ENCODE peak calls at places on chromosomes 11 and 22, in four cellular contexts. One of them, this sample, is unnamed.

GRCh38 chr11:19253149-19253540 is 12.4 kb upstream of the E2F8 start:
- DNase-seq in SK-N-SH: no peak
- DNase-seq in PC-3: no peak
- DNase-seq in hepatocyte: no peak
- DNase-seq in this sample: peak; percentile 83

GRCh38 chr11:117597083-117597482 is 199.9 kb downstream of the DSCAML1 start:
- DNase-seq in SK-N-SH: no peak
- DNase-seq in PC-3: peak; percentile 56
- DNase-seq in hepatocyte: peak; percentile 78
- DNase-seq in this sample: peak; percentile 21

GRCh38 chr11:112797072-112797471 is 164.1 kb upstream of the NCAM1 start:
- DNase-seq in SK-N-SH: peak; percentile 46
- DNase-seq in PC-3: no peak
- DNase-seq in hepatocyte: peak; percentile 27
- DNase-seq in this sample: no peak

GRCh38 chr11:119671561-119672015 is 57.4 kb downstream of the NECTIN1 start:
- DNase-seq in SK-N-SH: peak; percentile 83
- DNase-seq in PC-3: no peak
- DNase-seq in hepatocyte: no peak
- DNase-seq in this sample: peak; percentile 94

GRCh38 chr11:65316979-65317786 is 2.5 kb downstream of the CDC42EP2 start:
- DNase-seq in SK-N-SH: no peak
- DNase-seq in PC-3: peak; percentile 98
- DNase-seq in hepatocyte: peak; percentile 71
- DNase-seq in this sample: peak; percentile 54

GRCh38 chr11:28144808-28145207 is 36.6 kb downstream of the METTL15 start:
- DNase-seq in SK-N-SH: no peak
- DNase-seq in PC-3: peak; percentile 23
- DNase-seq in hepatocyte: no peak
- DNase-seq in this sample: no peak

GRCh38 chr11:45872513-45873356 is 12.7 kb upstream of the MAPK8IP1 start:
- DNase-seq in SK-N-SH: peak; percentile 88
- DNase-seq in PC-3: peak; percentile 59
- DNase-seq in hepatocyte: peak; percentile 81
- DNase-seq in this sample: peak; percentile 79

GRCh38 chr22:22155607-22156006 is 89.0 kb upstream of the VPREB1 start:
- DNase-seq in SK-N-SH: no peak
- DNase-seq in PC-3: no peak
- DNase-seq in hepatocyte: no peak
- DNase-seq in this sample: no peak

GRCh38 chr11:48087974-48088681 is 107.8 kb downstream of the PTPRJ start:
- DNase-seq in SK-N-SH: no peak
- DNase-seq in PC-3: no peak
- DNase-seq in hepatocyte: no peak
- DNase-seq in this sample: no peak

GRCh38 chr11:2482745-2483144 is 37.9 kb downstream of the KCNQ1 start:
- DNase-seq in SK-N-SH: no peak
- DNase-seq in PC-3: no peak
- DNase-seq in hepatocyte: no peak
- DNase-seq in this sample: no peak

GRCh38 chr11:68521962-68522626 is 61.5 kb downstream of the PPP6R3 start:
- DNase-seq in SK-N-SH: no peak
- DNase-seq in PC-3: no peak
- DNase-seq in hepatocyte: no peak
- DNase-seq in this sample: no peak

GRCh38 chr11:7449841-7450214 is 35.5 kb upstream of the OLFML1 start:
- DNase-seq in SK-N-SH: no peak
- DNase-seq in PC-3: no peak
- DNase-seq in hepatocyte: no peak
- DNase-seq in this sample: no peak

GRCh38 chr11:60970890-60971289 is 590 bp upstream of the CD6 start:
- DNase-seq in SK-N-SH: no peak
- DNase-seq in PC-3: no peak
- DNase-seq in hepatocyte: no peak
- DNase-seq in this sample: no peak

GRCh38 chr11:64357904-64358535 is 942 bp upstream of the RPS6KA4 start:
- DNase-seq in SK-N-SH: peak; percentile 63
- DNase-seq in PC-3: peak; percentile 81
- DNase-seq in hepatocyte: peak; percentile 73
- DNase-seq in this sample: peak; percentile 45

GRCh38 chr11:14413307-14414072 is 54.5 kb upstream of the RRAS2 start:
- DNase-seq in SK-N-SH: no peak
- DNase-seq in PC-3: peak; percentile 27
- DNase-seq in hepatocyte: no peak
- DNase-seq in this sample: peak; percentile 69

GRCh38 chr22:34414467-34415440 is 494.5 kb upstream of the LARGE1 start:
- DNase-seq in SK-N-SH: peak; percentile 21
- DNase-seq in PC-3: peak; percentile 46
- DNase-seq in hepatocyte: peak; percentile 92
- DNase-seq in this sample: peak; percentile 79

GRCh38 chr11:30568933-30569332 is 17.2 kb downstream of the MPPED2 start:
- DNase-seq in SK-N-SH: no peak
- DNase-seq in PC-3: no peak
- DNase-seq in hepatocyte: no peak
- DNase-seq in this sample: peak; percentile 20

GRCh38 chr11:28919194-28919593 is 811.0 kb downstream of the METTL15 start:
- DNase-seq in SK-N-SH: no peak
- DNase-seq in PC-3: no peak
- DNase-seq in hepatocyte: no peak
- DNase-seq in this sample: no peak

GRCh38 chr11:119320593-119321524 is 3.9 kb upstream of the MCAM start:
- DNase-seq in SK-N-SH: no peak
- DNase-seq in PC-3: peak; percentile 21
- DNase-seq in hepatocyte: peak; percentile 67
- DNase-seq in this sample: peak; percentile 60

GRCh38 chr11:19382131-19382611 is 141.4 kb upstream of the E2F8 start:
- DNase-seq in SK-N-SH: no peak
- DNase-seq in PC-3: no peak
- DNase-seq in hepatocyte: no peak
- DNase-seq in this sample: no peak

GRCh38 chr11:2314525-2315394 is 12.9 kb downstream of the TSPAN32 start:
- DNase-seq in SK-N-SH: peak; percentile 95
- DNase-seq in PC-3: no peak
- DNase-seq in hepatocyte: peak; percentile 87
- DNase-seq in this sample: peak; percentile 48

GRCh38 chr11:122816701-122817100 is 21.6 kb upstream of the CRTAM start:
- DNase-seq in SK-N-SH: no peak
- DNase-seq in PC-3: no peak
- DNase-seq in hepatocyte: no peak
- DNase-seq in this sample: no peak

GRCh38 chr11:130217632-130218031 is 58.0 kb downstream of the ST14 start:
- DNase-seq in SK-N-SH: no peak
- DNase-seq in PC-3: no peak
- DNase-seq in hepatocyte: no peak
- DNase-seq in this sample: no peak

GRCh38 chr11:119166368-119167076 is 2.0 kb upstream of the NLRX1 start:
- DNase-seq in SK-N-SH: no peak
- DNase-seq in PC-3: peak; percentile 89
- DNase-seq in hepatocyte: no peak
- DNase-seq in this sample: no peak

GRCh38 chr11:130211144-130211543 is 51.6 kb downstream of the ST14 start:
- DNase-seq in SK-N-SH: no peak
- DNase-seq in PC-3: no peak
- DNase-seq in hepatocyte: no peak
- DNase-seq in this sample: no peak

GRCh38 chr11:32602657-32603410 is 19.2 kb downstream of the EIF3M start:
- DNase-seq in SK-N-SH: no peak
- DNase-seq in PC-3: peak; percentile 21
- DNase-seq in hepatocyte: no peak
- DNase-seq in this sample: no peak

GRCh38 chr11:36417154-36417553 is 92.9 kb downstream of the TRAF6 start:
- DNase-seq in SK-N-SH: no peak
- DNase-seq in PC-3: no peak
- DNase-seq in hepatocyte: no peak
- DNase-seq in this sample: no peak

GRCh38 chr11:62055970-62056369 is 67.8 kb upstream of the INCENP start:
- DNase-seq in SK-N-SH: no peak
- DNase-seq in PC-3: no peak
- DNase-seq in hepatocyte: no peak
- DNase-seq in this sample: no peak

GRCh38 chr11:64037027-64037633 is 1.4 kb downstream of the FLRT1 start:
- DNase-seq in SK-N-SH: no peak
- DNase-seq in PC-3: no peak
- DNase-seq in hepatocyte: no peak
- DNase-seq in this sample: peak; percentile 50

GRCh38 chr22:36377022-36377631 is 10.6 kb downstream of the MYH9 start:
- DNase-seq in SK-N-SH: no peak
- DNase-seq in PC-3: no peak
- DNase-seq in hepatocyte: no peak
- DNase-seq in this sample: no peak
- H3K27ac ChIP-seq in SK-N-SH: peak overlapping the region; percentile 51
- H3K27ac ChIP-seq in PC-3: no peak overlapping the region
- H3K27ac ChIP-seq in hepatocyte: no peak overlapping the region
- H3K27ac ChIP-seq in this sample: no peak overlapping the region

GRCh38 chr11:95284057-95285052 is 53.4 kb upstream of the SESN3 start:
- DNase-seq in SK-N-SH: no peak
- DNase-seq in PC-3: peak; percentile 16
- DNase-seq in hepatocyte: no peak
- DNase-seq in this sample: no peak
- H3K27ac ChIP-seq in SK-N-SH: no peak overlapping the region
- H3K27ac ChIP-seq in PC-3: no peak overlapping the region
- H3K27ac ChIP-seq in hepatocyte: peak overlapping the region; percentile 94
- H3K27ac ChIP-seq in this sample: no peak overlapping the region

GRCh38 chr22:20611418-20611817 is 104.0 kb downstream of the MED15 start:
- DNase-seq in SK-N-SH: no peak
- DNase-seq in PC-3: no peak
- DNase-seq in hepatocyte: no peak
- DNase-seq in this sample: no peak
- H3K27ac ChIP-seq in SK-N-SH: no peak overlapping the region
- H3K27ac ChIP-seq in PC-3: no peak overlapping the region
- H3K27ac ChIP-seq in hepatocyte: no peak overlapping the region
- H3K27ac ChIP-seq in this sample: no peak overlapping the region

GRCh38 chr22:46753761-46754109 is 8.7 kb upstream of the TBC1D22A start:
- DNase-seq in SK-N-SH: no peak
- DNase-seq in PC-3: no peak
- DNase-seq in hepatocyte: no peak
- DNase-seq in this sample: no peak
- H3K27ac ChIP-seq in SK-N-SH: peak overlapping the region; percentile 93
- H3K27ac ChIP-seq in PC-3: peak overlapping the region; percentile 99
- H3K27ac ChIP-seq in hepatocyte: peak overlapping the region; percentile 88
- H3K27ac ChIP-seq in this sample: peak overlapping the region; percentile 91

GRCh38 chr11:125071831-125072209 is 8.7 kb downstream of the SLC37A2 start:
- DNase-seq in SK-N-SH: peak; percentile 31
- DNase-seq in PC-3: no peak
- DNase-seq in hepatocyte: peak; percentile 51
- DNase-seq in this sample: no peak

GRCh38 chr11:125072210-125072960 is 9.3 kb downstream of the SLC37A2 start:
- DNase-seq in SK-N-SH: no peak
- DNase-seq in PC-3: no peak
- DNase-seq in hepatocyte: peak; percentile 32
- DNase-seq in this sample: no peak

GRCh38 chr11:125069796-125070195 is 6.7 kb downstream of the SLC37A2 start:
- DNase-seq in SK-N-SH: no peak
- DNase-seq in PC-3: peak; percentile 66
- DNase-seq in hepatocyte: no peak
- DNase-seq in this sample: no peak

GRCh38 chr11:125071408-125071807 is 8.3 kb downstream of the SLC37A2 start:
- DNase-seq in SK-N-SH: peak; percentile 14
- DNase-seq in PC-3: peak; percentile 62
- DNase-seq in hepatocyte: no peak
- DNase-seq in this sample: peak; percentile 58

GRCh38 chr11:125070699-125071254 is 7.7 kb downstream of the SLC37A2 start:
- DNase-seq in SK-N-SH: no peak
- DNase-seq in PC-3: peak; percentile 87
- DNase-seq in hepatocyte: peak; percentile 71
- DNase-seq in this sample: no peak
- H3K27ac ChIP-seq in SK-N-SH: no peak overlapping the region
- H3K27ac ChIP-seq in PC-3: peak overlapping the region; percentile 70
- H3K27ac ChIP-seq in hepatocyte: peak overlapping the region; percentile 80
- H3K27ac ChIP-seq in this sample: no peak overlapping the region

GRCh38 chr11:44029507-44029845 is 18.3 kb upstream of the ACCSL start:
- DNase-seq in SK-N-SH: no peak
- DNase-seq in PC-3: no peak
- DNase-seq in hepatocyte: no peak
- DNase-seq in this sample: no peak

GRCh38 chr11:44028816-44029506 is 18.8 kb upstream of the ACCSL start:
- DNase-seq in SK-N-SH: no peak
- DNase-seq in PC-3: no peak
- DNase-seq in hepatocyte: no peak
- DNase-seq in this sample: no peak

GRCh38 chr11:44030996-44031395 is 16.8 kb upstream of the ACCSL start:
- DNase-seq in SK-N-SH: no peak
- DNase-seq in PC-3: no peak
- DNase-seq in hepatocyte: no peak
- DNase-seq in this sample: no peak

GRCh38 chr11:44031549-44031948 is 16.2 kb upstream of the ACCSL start:
- DNase-seq in SK-N-SH: no peak
- DNase-seq in PC-3: no peak
- DNase-seq in hepatocyte: no peak
- DNase-seq in this sample: no peak

DNA sequence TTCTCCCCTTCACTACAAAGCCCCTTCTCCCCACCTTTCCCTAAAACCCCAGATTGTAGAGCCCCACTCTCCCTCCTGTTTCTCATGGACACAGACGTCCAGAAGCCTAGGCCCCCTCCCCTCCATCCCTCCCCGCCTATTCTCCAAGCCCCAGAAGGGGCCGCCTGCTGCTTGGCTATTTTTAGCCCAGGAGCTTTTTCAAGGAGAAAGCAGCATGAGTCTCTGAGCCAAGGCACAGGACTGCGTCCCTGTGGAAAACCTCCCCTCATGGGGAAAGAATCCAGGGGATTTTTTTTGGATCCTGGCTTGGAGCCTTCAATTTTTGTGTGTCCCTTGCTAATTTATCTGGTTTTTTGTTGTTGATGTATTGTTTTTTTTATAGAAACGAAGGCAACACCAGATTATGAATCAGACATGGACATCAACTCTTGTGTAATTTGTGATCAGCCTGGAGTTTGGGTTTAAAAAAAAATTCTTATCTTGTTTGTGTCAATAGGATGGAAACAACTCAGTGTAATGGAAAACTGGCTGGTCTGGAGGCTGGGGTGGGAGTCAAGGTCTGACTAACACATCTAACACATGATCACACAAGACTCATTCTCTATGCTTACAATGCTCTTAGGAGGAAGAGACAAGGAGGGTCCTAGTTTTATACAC is 17.4 kb upstream of the ACCSL start:
- DNase-seq in SK-N-SH: no peak
- DNase-seq in PC-3: no peak
- DNase-seq in hepatocyte: peak; percentile 75
- DNase-seq in this sample: peak; percentile 61
- H3K27ac ChIP-seq in SK-N-SH: peak overlapping the region; percentile 55
- H3K27ac ChIP-seq in PC-3: no peak overlapping the region
- H3K27ac ChIP-seq in hepatocyte: peak overlapping the region; percentile 63
- H3K27ac ChIP-seq in this sample: no peak overlapping the region

DNA sequence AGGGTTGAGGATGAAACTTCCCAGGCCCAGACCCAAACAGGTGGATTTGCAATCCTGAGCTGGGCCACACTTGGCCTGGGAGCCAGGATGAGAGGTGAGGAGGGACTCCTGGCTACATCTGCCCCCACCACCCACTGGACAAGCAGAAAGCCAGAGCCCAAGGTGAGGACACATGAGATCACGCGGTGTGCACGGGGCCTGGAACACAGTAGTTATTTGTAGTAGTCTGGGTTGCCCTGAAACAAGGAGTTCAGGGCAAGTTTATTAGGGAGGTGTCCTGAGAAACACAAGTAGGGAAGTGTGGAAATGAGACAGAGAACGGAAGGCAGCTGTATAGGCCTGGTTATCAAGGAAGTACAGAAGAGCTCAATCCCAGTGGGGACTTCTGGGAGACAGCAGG is 647 bp upstream of the SEC14L6 start:
- DNase-seq in SK-N-SH: no peak
- DNase-seq in PC-3: no peak
- DNase-seq in hepatocyte: no peak
- DNase-seq in this sample: no peak
- H3K27ac ChIP-seq in SK-N-SH: no peak overlapping the region
- H3K27ac ChIP-seq in PC-3: no peak overlapping the region
- H3K27ac ChIP-seq in hepatocyte: no peak overlapping the region
- H3K27ac ChIP-seq in this sample: no peak overlapping the region